ENCODE peak calls at places on chromosome 1, in six cellular contexts. L, B, K, J, T and C are unnamed samples.

GRCh38 chr1:223189903-223190724 is 47.1 kb upstream of the TLR5 start:
- DNase-seq in L (no peak), B (no peak), K (no peak), J (no peak), T (no peak), C (no peak)

GRCh38 chr1:225572422-225572821 is 80.5 kb downstream of the ENAH start:
- DNase-seq in L (no peak), B (no peak), K (no peak), J (no peak), T (no peak), C (no peak)

GRCh38 chr1:18093193-18093592 is 14.4 kb upstream of the IGSF21 start:
- DNase-seq in L (no peak), B (no peak), K (no peak), J (no peak), T (no peak), C (no peak)

GRCh38 chr1:230222678-230223077 is 155.6 kb downstream of the GALNT2 start:
- DNase-seq in L (no peak), B (no peak), K (no peak), J (no peak), T (no peak), C (no peak)

GRCh38 chr1:2480986-2481364 is 4.9 kb downstream of the PLCH2 start:
- DNase-seq in L (no peak), B (no peak), K (no peak), J (no peak), T (no peak), C (no peak)

GRCh38 chr1:27656157-27656893 is 15.7 kb downstream of the IFI6 start:
- DNase-seq in L (no peak), B (peak; percentile 55), K (peak; percentile 80), J (peak; percentile 85), T (no peak), C (no peak)

GRCh38 chr1:12345350-12346217 is 115.8 kb downstream of the VPS13D start:
- DNase-seq in L (no peak), B (no peak), K (no peak), J (no peak), T (no peak), C (no peak)

GRCh38 chr1:156656779-156657160 is 14.9 kb downstream of the BCAN start:
- DNase-seq in L (no peak), B (no peak), K (peak; percentile 40), J (no peak), T (peak; percentile 50), C (no peak)

GRCh38 chr1:204369006-204369726 is 9.4 kb upstream of the PLEKHA6 start:
- DNase-seq in L (no peak), B (no peak), K (no peak), J (no peak), T (no peak), C (peak; percentile 75)

GRCh38 chr1:20426923-20427322 is 59.1 kb downstream of the CAMK2N1 start:
- DNase-seq in L (no peak), B (no peak), K (no peak), J (no peak), T (no peak), C (no peak)

GRCh38 chr1:99728494-99729235 is 37.8 kb downstream of the FRRS1 start:
- DNase-seq in L (no peak), B (no peak), K (no peak), J (no peak), T (no peak), C (no peak)

GRCh38 chr1:165144757-165145397 is 211.6 kb downstream of the LMX1A start:
- DNase-seq in L (no peak), B (peak; percentile 70), K (peak; percentile 25), J (peak; percentile 37), T (no peak), C (peak; percentile 18)

GRCh38 chr1:55584521-55585401 is 369.6 kb upstream of the USP24 start:
- DNase-seq in L (no peak), B (peak; percentile 48), K (no peak), J (no peak), T (no peak), C (no peak)

GRCh38 chr1:67559222-67559700 is 125.7 kb upstream of the GADD45A start:
- DNase-seq in L (no peak), B (no peak), K (peak; percentile 81), J (peak; percentile 64), T (peak; percentile 53), C (no peak)

GRCh38 chr1:109912873-109913272 is 2.2 kb downstream of the CSF1 start:
- DNase-seq in L (no peak), B (no peak), K (no peak), J (no peak), T (no peak), C (no peak)

GRCh38 chr1:177385760-177386698 is 215.3 kb downstream of the BRINP2 start:
- DNase-seq in L (no peak), B (no peak), K (no peak), J (no peak), T (no peak), C (no peak)

GRCh38 chr1:184820956-184821355 is 66.3 kb upstream of the EDEM3 start:
- DNase-seq in L (no peak), B (no peak), K (no peak), J (no peak), T (no peak), C (no peak)

GRCh38 chr1:246335126-246335525 is 172.0 kb downstream of the SMYD3 start:
- DNase-seq in L (no peak), B (no peak), K (no peak), J (no peak), T (no peak), C (no peak)

GRCh38 chr1:168469690-168470089 is 74.1 kb downstream of the XCL2 start:
- DNase-seq in L (no peak), B (peak; percentile 45), K (peak; percentile 80), J (peak; percentile 79), T (peak; percentile 37), C (no peak)

GRCh38 chr1:169044296-169044695 is 62.2 kb upstream of the ATP1B1 start:
- DNase-seq in L (no peak), B (no peak), K (no peak), J (no peak), T (no peak), C (no peak)

GRCh38 chr1:112868191-112868590 is 87.8 kb downstream of the SLC16A1 start:
- DNase-seq in L (no peak), B (no peak), K (no peak), J (no peak), T (no peak), C (no peak)

GRCh38 chr1:109298666-109299086 is 8.1 kb downstream of the MYBPHL start:
- DNase-seq in L (no peak), B (peak; percentile 63), K (peak; percentile 48), J (peak; percentile 71), T (no peak), C (peak; percentile 75)

GRCh38 chr1:65812065-65812464 is 19.4 kb downstream of the PDE4B start:
- DNase-seq in L (no peak), B (peak; percentile 16), K (no peak), J (peak; percentile 47), T (no peak), C (no peak)

GRCh38 chr1:197481101-197481500 is 213.0 kb downstream of the CRB1 start:
- DNase-seq in L (no peak), B (no peak), K (no peak), J (no peak), T (no peak), C (no peak)

GRCh38 chr1:184878602-184879001 is 95.7 kb downstream of the NIBAN1 start:
- DNase-seq in L (no peak), B (no peak), K (no peak), J (no peak), T (no peak), C (no peak)

GRCh38 chr1:192485692-192486436 is 89.7 kb upstream of the RGS1 start:
- DNase-seq in L (no peak), B (peak; percentile 97), K (peak; percentile 36), J (peak; percentile 66), T (peak; percentile 72), C (no peak)

GRCh38 chr1:192488058-192488457 is 87.5 kb upstream of the RGS1 start:
- DNase-seq in L (no peak), B (no peak), K (no peak), J (no peak), T (no peak), C (no peak)

GRCh38 chr1:192489748-192490147 is 85.8 kb upstream of the RGS1 start:
- DNase-seq in L (no peak), B (peak; percentile 38), K (no peak), J (peak; percentile 68), T (peak; percentile 37), C (no peak)

GRCh38 chr1:192491804-192492554 is 83.6 kb upstream of the RGS1 start:
- DNase-seq in L (no peak), B (no peak), K (no peak), J (no peak), T (no peak), C (no peak)

DNA sequence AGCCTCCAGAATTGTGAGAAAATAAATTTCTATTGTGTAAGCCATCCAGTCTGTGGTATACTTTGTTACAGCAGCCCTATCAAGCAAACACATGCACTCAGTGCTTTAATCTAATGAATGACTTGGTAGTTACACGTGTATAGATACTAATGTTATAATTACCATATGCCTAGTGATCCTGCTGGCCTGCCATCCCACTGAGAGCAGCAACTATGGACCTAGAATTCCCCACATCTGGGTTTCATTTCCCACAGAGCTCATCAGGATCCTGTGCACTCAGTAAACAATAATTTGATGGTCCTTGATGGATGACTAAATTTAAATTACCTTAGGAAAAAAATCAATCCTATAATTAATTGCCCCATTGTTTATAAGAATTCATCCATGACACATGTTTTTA is 86.5 kb upstream of the RGS1 start:
- DNase-seq in L (no peak), B (no peak), K (no peak), J (no peak), T (no peak), C (no peak)
- H3K27ac ChIP-seq in L (no peak overlapping the region), B (peak overlapping the region; percentile 63), K (peak overlapping the region; percentile 6), J (peak overlapping the region; percentile 56), T (no peak overlapping the region), C (no peak overlapping the region)

GRCh38 chr1:25017436-25018109 is 87.5 kb upstream of the RUNX3 start:
- DNase-seq in L (no peak), B (no peak), K (no peak), J (no peak), T (no peak), C (no peak)
- H3K27ac ChIP-seq in L (no peak overlapping the region), B (no peak overlapping the region), K (no peak overlapping the region), J (no peak overlapping the region), T (no peak overlapping the region), C (no peak overlapping the region)

DNA sequence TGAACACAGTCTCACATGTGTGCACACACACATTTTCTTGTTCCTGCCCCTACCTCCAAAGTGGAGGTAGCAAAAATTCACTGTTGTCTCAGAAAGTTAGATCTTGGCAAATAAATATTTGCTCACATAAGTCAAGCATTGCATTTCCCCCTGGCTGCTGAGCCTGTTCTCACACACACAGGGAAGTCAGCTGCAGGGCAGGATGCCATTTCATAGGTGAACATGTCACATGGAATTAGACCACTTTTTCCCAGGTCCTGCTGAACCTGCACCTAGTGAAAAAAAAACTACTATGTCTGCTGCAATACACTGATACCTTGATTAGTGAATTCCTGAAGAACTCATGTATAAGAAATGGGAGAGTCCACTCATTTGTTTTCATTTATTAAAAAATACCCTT is 5.3 kb upstream of the CD55 start:
- DNase-seq in L (no peak), B (no peak), K (no peak), J (no peak), T (no peak), C (no peak)
- H3K27ac ChIP-seq in L (no peak overlapping the region), B (no peak overlapping the region), K (no peak overlapping the region), J (no peak overlapping the region), T (no peak overlapping the region), C (no peak overlapping the region)

DNA sequence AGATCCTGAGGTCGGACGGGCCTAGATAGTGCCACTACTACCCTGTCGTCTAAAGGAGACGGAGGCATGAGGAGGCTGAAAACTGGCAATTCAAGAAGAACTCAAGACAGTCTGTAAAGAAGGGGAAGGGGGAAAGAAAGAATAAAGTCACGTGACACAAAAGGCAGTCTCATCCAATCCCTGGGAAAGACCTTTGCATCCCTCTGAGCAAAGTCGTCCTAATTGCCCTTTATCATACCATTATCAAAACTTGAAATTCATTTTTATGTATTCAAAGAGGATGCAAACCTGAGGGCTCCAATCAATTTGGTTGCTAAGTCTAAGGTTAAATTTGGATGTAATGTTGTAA is 2.2 kb downstream of the DUSP10 start:
- DNase-seq in L (no peak), B (no peak), K (no peak), J (no peak), T (no peak), C (no peak)
- H3K27ac ChIP-seq in L (no peak overlapping the region), B (no peak overlapping the region), K (peak overlapping the region; percentile 99), J (no peak overlapping the region), T (no peak overlapping the region), C (peak overlapping the region; percentile 81)